ENCODE peak calls at places on chromosomes 7 and 10, in nine cellular contexts. K is DND-41; O is aorta; E is bronchial epithelial cell; L is NCI-H510A treated with DMSO at 0.1 percent for 48 hours; R is hippocampal formation; I is activated T-helper 1 cell treated with anti-CD3 and anti-CD28 coated beads, Interleukin-2, amount 50 U/mL, for 16 hours; P is LoVo; G is CD4-positive, alpha-beta T cell. H is an unnamed sample.

GRCh38 chr7:87961754-87962153 is 27.7 kb downstream of the ADAM22 start:
- DNase-seq in K (no peak), O (no peak), E (peak), L (no peak), R (no peak), I (no peak), P (no peak), G (no peak), H (no peak)

GRCh38 chr10:111109506-111110242 is 32.8 kb downstream of the ADRA2A start:
- DNase-seq in K (no peak), O (no peak), E (no peak), L (peak), R (no peak), I (no peak), P (no peak), G (no peak), H (no peak)

GRCh38 chr10:123858039-123858740 is 33.4 kb downstream of the CPXM2 start:
- DNase-seq in K (no peak), O (no peak), E (peak), L (peak), R (peak), I (no peak), P (no peak), G (no peak), H (no peak)

GRCh38 chr10:29240991-29241660 is 47.7 kb upstream of the LYZL1 start:
- DNase-seq in K (no peak), O (no peak), E (no peak), L (no peak), R (peak), I (no peak), P (no peak), G (no peak), H (no peak)

GRCh38 chr10:60816624-60817023 is 38.3 kb downstream of the CDK1 start:
- DNase-seq in K (peak), O (no peak), E (peak), L (peak), R (peak), I (no peak), P (peak), G (no peak), H (peak)

GRCh38 chr7:7564323-7564780 is 2.3 kb upstream of the MIOS start:
- DNase-seq in K (no peak), O (no peak), E (peak), L (no peak), R (no peak), I (no peak), P (peak), G (no peak), H (no peak)

GRCh38 chr7:130893441-130893894 is 159.5 kb upstream of the KLF14 start:
- DNase-seq in K (no peak), O (no peak), E (no peak), L (no peak), R (peak), I (no peak), P (no peak), G (no peak), H (no peak)

GRCh38 chr7:115208710-115209540 is 287.0 kb downstream of the MDFIC start:
- DNase-seq in K (no peak), O (no peak), E (peak), L (no peak), R (no peak), I (no peak), P (no peak), G (no peak), H (no peak)

GRCh38 chr7:5433181-5433580 is 9.5 kb upstream of the TNRC18 start:
- DNase-seq in K (no peak), O (no peak), E (no peak), L (no peak), R (no peak), I (no peak), P (no peak), G (no peak), H (no peak)

GRCh38 chr10:129963831-129964501 is at the start of gene EBF3:
- DNase-seq in K (no peak), O (peak), E (no peak), L (no peak), R (no peak), I (no peak), P (peak), G (no peak), H (no peak)

GRCh38 chr7:1918063-1918645 is 248.1 kb downstream of the ELFN1 start:
- DNase-seq in K (no peak), O (no peak), E (no peak), L (no peak), R (no peak), I (no peak), P (no peak), G (no peak), H (no peak)

GRCh38 chr10:104809288-104810090 is 168.4 kb downstream of the SORCS3 start:
- DNase-seq in K (peak), O (no peak), E (peak), L (no peak), R (no peak), I (no peak), P (peak), G (no peak), H (no peak)

GRCh38 chr7:135844903-135845302 is 96.3 kb upstream of the FAM180A start:
- DNase-seq in K (no peak), O (no peak), E (no peak), L (no peak), R (no peak), I (no peak), P (no peak), G (no peak), H (no peak)

GRCh38 chr7:154388999-154389398 is 336.8 kb downstream of the DPP6 start:
- DNase-seq in K (no peak), O (no peak), E (no peak), L (no peak), R (no peak), I (no peak), P (no peak), G (no peak), H (no peak)

H was measured in smooth muscle cell of the brain vasculature.